ENCODE peak calls at places on chromosomes 6 and 20, in nine cellular contexts. J is activated CD8-positive, alpha-beta T cell treated with anti-CD3 and anti-CD28 coated beads, Interleukin-2, amount 10 ng/mL, durations not matched to agents 7 days and 5 days; K is GM23338; W is Kasumi-1; E is HTR-8/SVneo; G is keratinocyte; T is stomach; V is activated T-cell treated with anti-CD3 and anti-CD28 coated beads, Interleukin-2, amount 50 U/mL, for 1 hour; O is stimulated activated CD8-positive, alpha-beta memory T cell treated with anti-CD3 and anti-CD28 coated beads, Interleukin-15, amount 100 ng/mL, for 1 hour. M is an unnamed sample.

GRCh38 chr6:82067021-82067420 is 180.5 kb downstream of the IBTK start:
- DNase-seq in O (no peak), K (no peak), J (no peak), G (no peak), E (no peak), T (no peak), V (no peak), W (peak), M (no peak)

GRCh38 chr6:109362102-109362884 is 20.0 kb downstream of the CD164 start:
- DNase-seq in O (no peak), V (no peak), J (no peak), W (no peak), G (no peak), T (no peak), E (no peak), K (no peak), M (no peak)

GRCh38 chr20:973785-974194 is 28.3 kb downstream of the RSPO4 start:
- DNase-seq in J (peak), W (peak), O (no peak), E (peak), G (peak), T (no peak), V (no peak), K (peak), M (no peak)

GRCh38 chr6:10400330-10400729 is 14.5 kb downstream of the TFAP2A start:
- DNase-seq in W (no peak), T (no peak), E (no peak), K (peak), V (no peak), G (no peak), O (no peak), J (no peak), M (no peak)

GRCh38 chr6:155100087-155100486 is 105.0 kb downstream of the TIAM2 start:
- DNase-seq in O (no peak), G (no peak), V (no peak), E (no peak), W (no peak), T (peak), J (no peak), K (no peak), M (no peak)

GRCh38 chr6:13664703-13665352 is 46.8 kb downstream of the RANBP9 start:
- DNase-seq in O (no peak), W (no peak), T (no peak), G (no peak), K (no peak), E (no peak), V (no peak), J (no peak), M (no peak)

GRCh38 chr6:73451166-73452106 is 661 bp downstream of the CGAS start:
- DNase-seq in W (peak), O (no peak), T (peak), V (peak), K (peak), G (no peak), J (peak), E (no peak), M (no peak)

GRCh38 chr20:2010533-2010932 is 16.7 kb upstream of the PDYN start:
- DNase-seq in G (no peak), V (no peak), E (no peak), K (no peak), T (no peak), W (no peak), J (no peak), O (no peak), M (no peak)

GRCh38 chr6:6806793-6807518 is 218.4 kb downstream of the LY86 start:
- DNase-seq in G (no peak), V (no peak), T (peak), W (peak), O (no peak), K (no peak), J (no peak), E (no peak), M (no peak)

GRCh38 chr20:62652894-62653305 is 10.6 kb downstream of the SLCO4A1 start:
- DNase-seq in K (no peak), W (no peak), E (no peak), J (no peak), O (no peak), T (no peak), G (no peak), V (no peak), M (no peak)

M was measured in cortex of kidney.